ENCODE peak calls at places on chromosome 12, in seven cellular contexts. P is endothelial cell of umbilical vein, S is HCT116, B is GM12878, C is transverse colon, X is K562, I is H1. F is an unnamed sample.

GRCh38 chr12:59056931-59057330 is 136.6 kb upstream of the LRIG3 start:
- DNase-seq in P (peak), S (no peak), B (no peak), C (no peak), X (no peak), I (no peak), F (no peak)

GRCh38 chr12:106138279-106138645 is 492 bp downstream of the NUAK1 start:
- DNase-seq in P (no peak), S (no peak), B (no peak), C (no peak), X (no peak), I (no peak), F (no peak)

GRCh38 chr12:25250744-25251730 is at the start of gene KRAS:
- DNase-seq in P (peak), S (peak), B (peak), C (peak), X (peak), I (peak), F (peak)

GRCh38 chr12:5248230-5248629 is 183.7 kb upstream of the NTF3 start:
- DNase-seq in P (no peak), S (no peak), B (no peak), C (no peak), X (no peak), I (no peak), F (no peak)

GRCh38 chr12:84969226-84969625 is 56.6 kb upstream of the SLC6A15 start:
- DNase-seq in P (no peak), S (no peak), B (no peak), C (no peak), X (no peak), I (no peak), F (no peak)

GRCh38 chr12:51351913-51352532 is 5.5 kb upstream of the CELA1 start:
- DNase-seq in P (peak), S (peak), B (no peak), C (peak), X (peak), I (peak), F (peak)

GRCh38 chr12:15535287-15535895 is 213.1 kb downstream of the PTPRO start:
- DNase-seq in P (no peak), S (no peak), B (no peak), C (no peak), X (no peak), I (no peak), F (no peak)

GRCh38 chr12:68122236-68122920 is 37.2 kb downstream of the IFNG start:
- DNase-seq in P (no peak), S (no peak), B (no peak), C (no peak), X (no peak), I (no peak), F (no peak)

GRCh38 chr12:124754949-124755800 is 108.5 kb downstream of the SCARB1 start:
- DNase-seq in P (no peak), S (no peak), B (no peak), C (peak), X (no peak), I (no peak), F (peak)

GRCh38 chr12:60847281-60847680 is 1251.5 kb downstream of the SLC16A7 start:
- DNase-seq in P (no peak), S (no peak), B (no peak), C (no peak), X (no peak), I (no peak), F (no peak)

GRCh38 chr12:24707379-24707778 is 241.5 kb downstream of the BCAT1 start:
- DNase-seq in P (no peak), S (no peak), B (no peak), C (no peak), X (no peak), I (no peak), F (no peak)

GRCh38 chr12:93361159-93361919 is 16.4 kb upstream of the NUDT4 start:
- DNase-seq in P (no peak), S (no peak), B (no peak), C (no peak), X (no peak), I (no peak), F (no peak)

GRCh38 chr12:52258335-52258901 is 16.0 kb upstream of the KRT86 start:
- DNase-seq in P (peak), S (no peak), B (no peak), C (no peak), X (no peak), I (peak), F (no peak)

GRCh38 chr12:68750506-68750905 is 4.5 kb downstream of the SLC35E3 start:
- DNase-seq in P (no peak), S (no peak), B (no peak), C (no peak), X (no peak), I (no peak), F (no peak)

DNA sequence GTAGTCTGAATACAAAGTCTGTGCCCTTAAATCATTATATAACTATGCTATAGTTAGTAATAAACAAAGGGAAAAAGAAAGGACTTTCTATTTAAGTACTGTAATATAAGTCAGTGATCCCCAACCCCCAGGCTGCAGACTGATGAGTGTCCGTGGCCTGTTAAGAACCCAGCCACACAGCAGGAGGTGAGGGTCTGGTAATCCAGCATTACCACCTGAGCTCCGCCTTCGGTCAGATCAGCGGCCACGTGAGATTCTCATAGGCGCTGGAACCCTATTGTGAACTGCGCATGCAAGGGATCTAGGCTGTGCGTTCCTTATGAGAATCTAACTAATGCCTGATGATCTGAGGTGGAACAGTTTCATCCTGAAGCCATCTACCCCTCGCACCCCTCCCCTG is 15.7 kb downstream of the NFYB start:
- DNase-seq in P (no peak), S (no peak), B (no peak), C (no peak), X (no peak), I (no peak), F (no peak)
- H3K4me3 ChIP-seq in P (no peak), S (no peak), B (no peak), C (no peak), X (no peak), I (no peak), F (no peak)

DNA sequence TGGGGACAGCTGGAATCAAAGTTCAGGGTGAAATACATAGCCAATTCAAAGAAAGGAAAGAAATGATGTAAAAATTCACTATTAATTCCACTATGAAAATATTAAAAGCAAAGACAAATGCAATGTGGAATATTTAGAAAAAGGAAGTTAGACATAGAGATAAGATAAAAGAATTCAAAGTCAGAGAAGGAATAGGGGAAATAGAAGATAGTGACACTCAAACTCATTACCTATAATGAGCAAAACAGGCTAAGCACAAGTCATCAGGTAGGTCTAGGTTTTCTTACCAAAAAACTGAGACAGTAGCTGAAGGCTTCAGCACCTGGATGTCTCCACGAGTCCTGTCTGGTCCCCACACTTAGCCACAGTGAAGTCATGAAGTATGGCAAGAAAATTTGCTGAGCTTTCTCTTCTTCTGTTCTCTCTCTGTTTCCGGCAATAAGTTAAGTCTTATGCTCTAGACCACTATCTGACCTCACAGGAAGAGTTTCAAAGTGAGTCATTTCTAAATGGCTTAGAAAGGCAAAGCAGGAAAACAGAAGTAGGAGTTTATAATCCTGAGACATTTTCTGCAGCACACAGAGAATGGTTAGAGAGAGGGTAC is at the start of gene C3AR1:
- DNase-seq in P (peak), S (no peak), B (no peak), C (peak), X (no peak), I (no peak), F (peak)
- TF ChIP-seq POLR2AphosphoS5 in P (no peak), S (no peak), B (no peak), C (peak), X (peak), I (no peak), F (peak)

GRCh38 chr12:48361664-48362339 is 11.1 kb upstream of the ZNF641 start:
- DNase-seq in P (no peak), S (no peak), B (no peak), C (no peak), X (peak), I (no peak), F (no peak)
- H3K4me3 ChIP-seq in P (no peak), S (no peak), B (no peak), C (no peak), X (no peak), I (no peak), F (no peak)

GRCh38 chr12:115341442-115341841 is 657.5 kb upstream of the TBX3 start:
- DNase-seq in P (peak), S (peak), B (no peak), C (peak), X (no peak), I (no peak), F (no peak)
- TF ChIP-seq POLR2AphosphoS5 in P (no peak), S (peak), B (no peak), C (peak), X (no peak), I (no peak), F (no peak)

GRCh38 chr12:22056607-22057006 is 10.6 kb downstream of the CMAS start:
- DNase-seq in P (no peak), S (no peak), B (no peak), C (no peak), X (no peak), I (no peak), F (no peak)
- H3K4me3 ChIP-seq in P (no peak), S (no peak), B (no peak), C (no peak), X (no peak), I (no peak), F (no peak)

GRCh38 chr12:71605034-71605433 is 58.6 kb downstream of the ZFC3H1 start:
- DNase-seq in P (no peak), S (no peak), B (no peak), C (no peak), X (no peak), I (no peak), F (no peak)
- TF ChIP-seq POLR2AphosphoS5 in P (no peak), S (no peak), B (no peak), C (no peak), X (no peak), I (no peak), F (no peak)

GRCh38 chr12:132054983-132055382 is 89.1 kb downstream of the DDX51 start:
- DNase-seq in P (no peak), S (no peak), B (no peak), C (no peak), X (no peak), I (no peak), F (no peak)
- H3K4me3 ChIP-seq in P (no peak), S (no peak), B (no peak), C (no peak), X (no peak), I (no peak), F (no peak)

GRCh38 chr12:120125792-120126634 is 9.5 kb upstream of the RAB35 start:
- DNase-seq in P (no peak), S (no peak), B (no peak), C (no peak), X (no peak), I (no peak), F (no peak)

GRCh38 chr12:120130011-120130410 is 13.5 kb upstream of the RAB35 start:
- DNase-seq in P (no peak), S (no peak), B (no peak), C (no peak), X (no peak), I (no peak), F (no peak)

GRCh38 chr12:120125029-120125428 is 8.5 kb upstream of the RAB35 start:
- DNase-seq in P (no peak), S (no peak), B (no peak), C (no peak), X (no peak), I (no peak), F (no peak)

GRCh38 chr12:120131116-120131515 is 14.6 kb upstream of the RAB35 start:
- DNase-seq in P (no peak), S (no peak), B (no peak), C (no peak), X (no peak), I (no peak), F (no peak)

GRCh38 chr12:120126635-120127005 is 10.1 kb upstream of the RAB35 start:
- DNase-seq in P (peak), S (no peak), B (no peak), C (peak), X (no peak), I (no peak), F (peak)
- TF ChIP-seq POLR2AphosphoS5 in P (peak), S (no peak), B (no peak), C (no peak), X (no peak), I (no peak), F (peak)

GRCh38 chr12:54299515-54300266 is 1.1 kb downstream of the NFE2 start:
- DNase-seq in P (no peak), S (no peak), B (no peak), C (no peak), X (no peak), I (no peak), F (no peak)

GRCh38 chr12:54294914-54295566 is 5.8 kb downstream of the NFE2 start:
- DNase-seq in P (no peak), S (no peak), B (no peak), C (no peak), X (no peak), I (no peak), F (no peak)

GRCh38 chr12:54294152-54294913 is 6.5 kb downstream of the NFE2 start:
- DNase-seq in P (peak), S (no peak), B (no peak), C (peak), X (peak), I (peak), F (peak)

GRCh38 chr12:54298904-54299303 is 1.9 kb downstream of the NFE2 start:
- DNase-seq in P (no peak), S (no peak), B (no peak), C (no peak), X (no peak), I (no peak), F (no peak)

DNA sequence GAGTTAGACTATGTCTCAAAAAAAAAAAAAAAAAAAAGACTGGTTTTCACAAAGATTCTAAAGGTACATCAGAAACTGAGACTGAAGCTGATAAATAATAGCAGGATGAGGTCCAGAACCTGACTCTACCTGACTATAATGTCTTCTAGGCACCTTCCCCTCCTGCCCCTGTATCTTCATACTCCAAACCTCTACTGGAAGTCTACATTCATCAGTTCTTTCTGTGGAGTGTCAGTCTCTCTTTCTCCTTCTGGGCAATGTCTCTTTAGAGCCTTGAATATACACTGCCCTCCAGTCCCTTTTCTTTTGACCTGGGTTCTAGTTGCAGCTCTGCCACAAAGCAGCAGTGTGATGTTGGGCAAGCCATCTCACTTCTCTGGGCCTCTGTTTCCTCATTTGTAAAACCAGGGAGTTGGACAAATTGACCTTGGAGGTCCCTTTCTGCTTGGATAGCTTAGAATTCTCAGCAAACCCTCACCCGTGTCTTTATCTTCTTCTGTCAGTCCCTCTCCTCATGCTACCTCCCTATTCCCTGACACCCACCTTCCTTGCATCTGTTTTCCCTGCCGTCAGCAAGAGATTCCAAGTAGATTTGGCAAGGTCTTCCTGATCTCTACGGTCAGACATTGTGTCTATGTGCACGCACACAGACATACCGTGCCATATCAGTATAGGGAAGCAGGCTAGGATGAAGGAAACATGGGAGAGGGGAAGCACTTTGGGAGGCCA is 4.3 kb downstream of the NFE2 start:
- DNase-seq in P (no peak), S (no peak), B (no peak), C (no peak), X (no peak), I (no peak), F (no peak)
- H3K4me3 ChIP-seq in P (no peak), S (no peak), B (no peak), C (no peak), X (peak), I (no peak), F (peak)

GRCh38 chr12:121801601-121802484 is 2.0 kb upstream of the SETD1B start:
- DNase-seq in P (peak), S (no peak), B (no peak), C (no peak), X (no peak), I (no peak), F (peak)
- TF ChIP-seq POLR2AphosphoS5 in P (peak), S (no peak), B (peak), C (no peak), X (peak), I (no peak), F (no peak)